ENCODE peak calls at places on chromosomes 16 and 17, in six cellular contexts. One of them, this sample, is unnamed.

GRCh38 chr17:80160536-80160935 is 9.3 kb upstream of the CARD14 start:
- DNase-seq in natural killer cell: no peak
- DNase-seq in CD8-positive, alpha-beta T cell: no peak
- DNase-seq in nephron progenitor cell: no peak
- DNase-seq in A549: no peak
- DNase-seq in cardiac fibroblast: no peak
- DNase-seq in this sample: no peak

GRCh38 chr17:21108651-21109050 is 18.1 kb upstream of the DHRS7B start:
- DNase-seq in natural killer cell: no peak
- DNase-seq in CD8-positive, alpha-beta T cell: no peak
- DNase-seq in nephron progenitor cell: no peak
- DNase-seq in A549: no peak
- DNase-seq in cardiac fibroblast: no peak
- DNase-seq in this sample: no peak

GRCh38 chr16:11085025-11085485 is 140.7 kb downstream of the CLEC16A start:
- DNase-seq in natural killer cell: no peak
- DNase-seq in CD8-positive, alpha-beta T cell: no peak
- DNase-seq in nephron progenitor cell: peak
- DNase-seq in A549: no peak
- DNase-seq in cardiac fibroblast: no peak
- DNase-seq in this sample: no peak

GRCh38 chr17:64774888-64775600 is 112.9 kb upstream of the SMURF2 start:
- DNase-seq in natural killer cell: no peak
- DNase-seq in CD8-positive, alpha-beta T cell: peak
- DNase-seq in nephron progenitor cell: no peak
- DNase-seq in A549: no peak
- DNase-seq in cardiac fibroblast: no peak
- DNase-seq in this sample: no peak

GRCh38 chr17:63641678-63642077 is 19.5 kb downstream of the MAP3K3 start:
- DNase-seq in natural killer cell: no peak
- DNase-seq in CD8-positive, alpha-beta T cell: no peak
- DNase-seq in nephron progenitor cell: no peak
- DNase-seq in A549: no peak
- DNase-seq in cardiac fibroblast: no peak
- DNase-seq in this sample: no peak

GRCh38 chr16:80546249-80546648 is 5.5 kb downstream of the DYNLRB2 start:
- DNase-seq in natural killer cell: no peak
- DNase-seq in CD8-positive, alpha-beta T cell: no peak
- DNase-seq in nephron progenitor cell: no peak
- DNase-seq in A549: no peak
- DNase-seq in cardiac fibroblast: no peak
- DNase-seq in this sample: no peak

GRCh38 chr16:17375388-17376304 is 95.1 kb downstream of the XYLT1 start:
- DNase-seq in natural killer cell: no peak
- DNase-seq in CD8-positive, alpha-beta T cell: no peak
- DNase-seq in nephron progenitor cell: no peak
- DNase-seq in A549: no peak
- DNase-seq in cardiac fibroblast: no peak
- DNase-seq in this sample: no peak

GRCh38 chr16:60304078-60304477 is 1570.0 kb upstream of the GOT2 start:
- DNase-seq in natural killer cell: no peak
- DNase-seq in CD8-positive, alpha-beta T cell: no peak
- DNase-seq in nephron progenitor cell: no peak
- DNase-seq in A549: no peak
- DNase-seq in cardiac fibroblast: no peak
- DNase-seq in this sample: no peak

GRCh38 chr17:36495076-36495578 is 8.6 kb downstream of the ZNHIT3 start:
- DNase-seq in natural killer cell: no peak
- DNase-seq in CD8-positive, alpha-beta T cell: no peak
- DNase-seq in nephron progenitor cell: no peak
- DNase-seq in A549: no peak
- DNase-seq in cardiac fibroblast: no peak
- DNase-seq in this sample: no peak

GRCh38 chr17:13931752-13932477 is 137.4 kb upstream of the COX10 start:
- DNase-seq in natural killer cell: peak
- DNase-seq in CD8-positive, alpha-beta T cell: no peak
- DNase-seq in nephron progenitor cell: no peak
- DNase-seq in A549: no peak
- DNase-seq in cardiac fibroblast: peak
- DNase-seq in this sample: no peak

GRCh38 chr17:36611345-36612072 is 10.1 kb downstream of the MRM1 start:
- DNase-seq in natural killer cell: no peak
- DNase-seq in CD8-positive, alpha-beta T cell: no peak
- DNase-seq in nephron progenitor cell: no peak
- DNase-seq in A549: no peak
- DNase-seq in cardiac fibroblast: peak
- DNase-seq in this sample: no peak

GRCh38 chr16:30068750-30069574 is 3.4 kb downstream of the ALDOA start:
- DNase-seq in natural killer cell: peak
- DNase-seq in CD8-positive, alpha-beta T cell: no peak
- DNase-seq in nephron progenitor cell: no peak
- DNase-seq in A549: no peak
- DNase-seq in cardiac fibroblast: peak
- DNase-seq in this sample: no peak

GRCh38 chr16:68128577-68129305 is 43.6 kb downstream of the NFATC3 start:
- DNase-seq in natural killer cell: no peak
- DNase-seq in CD8-positive, alpha-beta T cell: no peak
- DNase-seq in nephron progenitor cell: no peak
- DNase-seq in A549: no peak
- DNase-seq in cardiac fibroblast: peak
- DNase-seq in this sample: no peak

GRCh38 chr16:89823087-89823823 is 5.0 kb upstream of the SPIRE2 start:
- DNase-seq in natural killer cell: no peak
- DNase-seq in CD8-positive, alpha-beta T cell: no peak
- DNase-seq in nephron progenitor cell: no peak
- DNase-seq in A549: no peak
- DNase-seq in cardiac fibroblast: no peak
- DNase-seq in this sample: no peak

GRCh38 chr17:78991017-78991783 is 11.5 kb upstream of the LGALS3BP start:
- DNase-seq in natural killer cell: no peak
- DNase-seq in CD8-positive, alpha-beta T cell: no peak
- DNase-seq in nephron progenitor cell: no peak
- DNase-seq in A549: no peak
- DNase-seq in cardiac fibroblast: no peak
- DNase-seq in this sample: no peak

GRCh38 chr17:40004072-40004471 is 11.2 kb upstream of the CSF3 start:
- DNase-seq in natural killer cell: no peak
- DNase-seq in CD8-positive, alpha-beta T cell: no peak
- DNase-seq in nephron progenitor cell: no peak
- DNase-seq in A549: no peak
- DNase-seq in cardiac fibroblast: no peak
- DNase-seq in this sample: no peak

GRCh38 chr16:87062569-87063442 is 254.4 kb downstream of the C16orf95 start:
- DNase-seq in natural killer cell: no peak
- DNase-seq in CD8-positive, alpha-beta T cell: no peak
- DNase-seq in nephron progenitor cell: peak
- DNase-seq in A549: peak
- DNase-seq in cardiac fibroblast: peak
- DNase-seq in this sample: peak

GRCh38 chr16:67459858-67460144 is 21.2 kb downstream of the ATP6V0D1 start:
- DNase-seq in natural killer cell: no peak
- DNase-seq in CD8-positive, alpha-beta T cell: no peak
- DNase-seq in nephron progenitor cell: no peak
- DNase-seq in A549: no peak
- DNase-seq in cardiac fibroblast: no peak
- DNase-seq in this sample: no peak

GRCh38 chr17:15364615-15365014 is 23.2 kb upstream of the TEKT3 start:
- DNase-seq in natural killer cell: no peak
- DNase-seq in CD8-positive, alpha-beta T cell: no peak
- DNase-seq in nephron progenitor cell: no peak
- DNase-seq in A549: no peak
- DNase-seq in cardiac fibroblast: no peak
- DNase-seq in this sample: no peak

GRCh38 chr17:75637561-75637960 is 4.3 kb downstream of the SMIM5 start:
- DNase-seq in natural killer cell: no peak
- DNase-seq in CD8-positive, alpha-beta T cell: no peak
- DNase-seq in nephron progenitor cell: no peak
- DNase-seq in A549: no peak
- DNase-seq in cardiac fibroblast: no peak
- DNase-seq in this sample: peak

GRCh38 chr17:57143341-57143740 is 58.3 kb downstream of the AKAP1 start:
- DNase-seq in natural killer cell: no peak
- DNase-seq in CD8-positive, alpha-beta T cell: no peak
- DNase-seq in nephron progenitor cell: no peak
- DNase-seq in A549: no peak
- DNase-seq in cardiac fibroblast: no peak
- DNase-seq in this sample: no peak

GRCh38 chr17:41811549-41812175 is at the start of gene P3H4:
- DNase-seq in natural killer cell: peak
- DNase-seq in CD8-positive, alpha-beta T cell: peak
- DNase-seq in nephron progenitor cell: peak
- DNase-seq in A549: peak
- DNase-seq in cardiac fibroblast: peak
- DNase-seq in this sample: peak

GRCh38 chr17:34354637-34355036 is 1.6 kb upstream of the CCL13 start:
- DNase-seq in natural killer cell: no peak
- DNase-seq in CD8-positive, alpha-beta T cell: no peak
- DNase-seq in nephron progenitor cell: no peak
- DNase-seq in A549: no peak
- DNase-seq in cardiac fibroblast: peak
- DNase-seq in this sample: no peak

GRCh38 chr17:58331815-58332719 is 3.5 kb upstream of the TSPOAP1 start:
- DNase-seq in natural killer cell: peak
- DNase-seq in CD8-positive, alpha-beta T cell: peak
- DNase-seq in nephron progenitor cell: no peak
- DNase-seq in A549: no peak
- DNase-seq in cardiac fibroblast: no peak
- DNase-seq in this sample: no peak

GRCh38 chr16:3578121-3578520 is 918 bp upstream of the NLRC3 start:
- DNase-seq in natural killer cell: peak
- DNase-seq in CD8-positive, alpha-beta T cell: peak
- DNase-seq in nephron progenitor cell: no peak
- DNase-seq in A549: no peak
- DNase-seq in cardiac fibroblast: no peak
- DNase-seq in this sample: no peak

GRCh38 chr17:2053380-2054261 is 1.3 kb upstream of the HIC1 start:
- DNase-seq in natural killer cell: peak
- DNase-seq in CD8-positive, alpha-beta T cell: peak
- DNase-seq in nephron progenitor cell: peak
- DNase-seq in A549: peak
- DNase-seq in cardiac fibroblast: peak
- DNase-seq in this sample: no peak
- TF ChIP-seq CTCF in natural killer cell: peak
- TF ChIP-seq CTCF in CD8-positive, alpha-beta T cell: peak
- TF ChIP-seq CTCF in nephron progenitor cell: peak
- TF ChIP-seq CTCF in A549: peak
- TF ChIP-seq CTCF in cardiac fibroblast: peak
- TF ChIP-seq CTCF in this sample: no peak

GRCh38 chr16:398551-399277 is 1.7 kb downstream of the NME4 start:
- DNase-seq in natural killer cell: no peak
- DNase-seq in CD8-positive, alpha-beta T cell: no peak
- DNase-seq in nephron progenitor cell: no peak
- DNase-seq in A549: no peak
- DNase-seq in cardiac fibroblast: no peak
- DNase-seq in this sample: no peak
- TF ChIP-seq CTCF in natural killer cell: no peak
- TF ChIP-seq CTCF in CD8-positive, alpha-beta T cell: no peak
- TF ChIP-seq CTCF in nephron progenitor cell: no peak
- TF ChIP-seq CTCF in A549: no peak
- TF ChIP-seq CTCF in cardiac fibroblast: no peak
- TF ChIP-seq CTCF in this sample: peak

GRCh38 chr16:88337021-88337420 is 45.7 kb upstream of the ZNF469 start:
- DNase-seq in natural killer cell: no peak
- DNase-seq in CD8-positive, alpha-beta T cell: no peak
- DNase-seq in nephron progenitor cell: no peak
- DNase-seq in A549: no peak
- DNase-seq in cardiac fibroblast: no peak
- DNase-seq in this sample: no peak

GRCh38 chr16:88337538-88337937 is 45.2 kb upstream of the ZNF469 start:
- DNase-seq in natural killer cell: no peak
- DNase-seq in CD8-positive, alpha-beta T cell: no peak
- DNase-seq in nephron progenitor cell: no peak
- DNase-seq in A549: no peak
- DNase-seq in cardiac fibroblast: no peak
- DNase-seq in this sample: no peak

GRCh38 chr16:88339926-88340754 is 42.6 kb upstream of the ZNF469 start:
- DNase-seq in natural killer cell: no peak
- DNase-seq in CD8-positive, alpha-beta T cell: no peak
- DNase-seq in nephron progenitor cell: no peak
- DNase-seq in A549: no peak
- DNase-seq in cardiac fibroblast: no peak
- DNase-seq in this sample: no peak

GRCh38 chr16:88338896-88339295 is 43.9 kb upstream of the ZNF469 start:
- DNase-seq in natural killer cell: no peak
- DNase-seq in CD8-positive, alpha-beta T cell: no peak
- DNase-seq in nephron progenitor cell: no peak
- DNase-seq in A549: no peak
- DNase-seq in cardiac fibroblast: no peak
- DNase-seq in this sample: no peak

DNA sequence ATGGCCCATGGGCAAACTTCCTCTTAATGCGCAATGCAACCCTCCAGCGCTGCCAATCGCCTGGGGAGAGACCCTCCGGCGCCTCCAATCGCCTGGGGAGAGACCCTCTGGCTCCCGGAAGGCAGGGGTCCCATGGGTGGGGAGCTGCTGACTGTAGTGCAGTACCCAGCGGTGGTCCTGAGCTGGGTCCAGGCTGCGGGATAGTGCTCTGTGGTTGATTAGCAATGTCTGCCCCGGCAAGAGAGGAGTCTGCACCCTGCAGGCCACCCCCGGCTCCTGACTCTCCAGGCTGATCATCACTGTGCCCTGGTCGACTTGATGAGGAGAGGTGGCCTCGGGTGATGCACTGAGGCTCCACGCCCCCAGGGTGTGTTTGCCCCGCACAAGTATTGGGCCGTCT is 44.6 kb upstream of the ZNF469 start:
- DNase-seq in natural killer cell: no peak
- DNase-seq in CD8-positive, alpha-beta T cell: no peak
- DNase-seq in nephron progenitor cell: no peak
- DNase-seq in A549: no peak
- DNase-seq in cardiac fibroblast: no peak
- DNase-seq in this sample: no peak
- TF ChIP-seq CTCF in natural killer cell: no peak
- TF ChIP-seq CTCF in CD8-positive, alpha-beta T cell: no peak
- TF ChIP-seq CTCF in nephron progenitor cell: no peak
- TF ChIP-seq CTCF in A549: no peak
- TF ChIP-seq CTCF in cardiac fibroblast: peak
- TF ChIP-seq CTCF in this sample: no peak

DNA sequence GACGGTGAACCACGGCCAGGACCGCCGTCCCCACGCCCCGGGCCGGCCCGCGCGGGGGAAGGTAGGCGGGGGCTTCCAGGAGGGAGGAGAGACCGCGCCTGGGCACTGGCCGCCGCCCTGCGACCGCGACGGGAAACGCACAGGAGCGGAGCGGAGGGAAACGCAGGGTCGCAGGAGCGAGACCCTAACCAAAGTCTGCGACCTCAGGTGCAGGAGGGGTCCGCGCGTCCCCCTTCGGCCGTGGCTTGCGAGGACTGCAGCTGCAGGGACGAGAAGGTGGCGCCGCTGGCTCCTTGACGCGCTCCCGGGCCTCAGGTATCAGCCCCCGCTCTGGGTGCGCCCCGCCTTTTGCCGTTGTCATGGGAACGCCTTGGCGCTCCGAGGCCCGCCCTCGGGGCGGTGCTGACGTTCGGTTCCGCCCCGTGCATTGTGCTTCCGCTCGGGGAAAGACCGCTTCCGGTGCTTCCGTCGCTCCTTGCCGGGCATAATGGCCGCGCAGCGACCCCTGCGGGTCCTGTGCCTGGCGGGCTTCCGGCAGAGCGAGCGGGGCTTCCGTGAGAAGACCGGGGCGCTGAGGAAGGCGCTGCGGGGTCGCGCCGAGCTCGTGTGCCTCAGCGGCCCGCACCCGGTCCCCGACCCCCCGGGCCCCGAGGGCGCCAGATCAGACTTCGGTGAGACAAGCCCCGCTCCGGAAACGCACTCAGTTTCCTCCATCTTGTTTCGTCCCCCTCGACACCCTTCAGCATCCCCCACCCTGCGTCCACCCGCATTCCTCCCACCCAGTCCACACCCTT is at the start of gene OVCA2:
- DNase-seq in natural killer cell: peak
- DNase-seq in CD8-positive, alpha-beta T cell: peak
- DNase-seq in nephron progenitor cell: peak
- DNase-seq in A549: peak
- DNase-seq in cardiac fibroblast: peak
- DNase-seq in this sample: peak
- TF ChIP-seq CTCF in natural killer cell: peak
- TF ChIP-seq CTCF in CD8-positive, alpha-beta T cell: peak
- TF ChIP-seq CTCF in nephron progenitor cell: peak
- TF ChIP-seq CTCF in A549: peak
- TF ChIP-seq CTCF in cardiac fibroblast: peak
- TF ChIP-seq CTCF in this sample: peak

This sample was measured in mesothelial cell of epicardium.